ENCODE peak calls at places on chromosomes 3 and 15, in eight cellular contexts. M is dorsolateral prefrontal cortex, W is neural crest cell, I is type B pancreatic cell, S is thoracic aorta, P is HepG2, X is mucosa of descending colon, C is activated B cell treated with CpG ODN at 0.5 μM for 24 hours. K is an unnamed sample.

GRCh38 chr3:112297714-112298113 is 3.7 kb upstream of the SLC9C1 start:
- DNase-seq in C (no peak), X (no peak), M (no peak), I (no peak), W (no peak), S (no peak), P (no peak), K (no peak)

GRCh38 chr3:184556502-184557347 is 4.9 kb upstream of the EPHB3 start:
- DNase-seq in W (no peak), S (no peak), M (no peak), I (no peak), P (no peak), X (no peak), C (no peak), K (no peak)

GRCh38 chr15:69996842-69997478 is 100.8 kb downstream of the TLE3 start:
- DNase-seq in I (no peak), X (peak), W (no peak), M (no peak), C (no peak), P (no peak), S (no peak), K (no peak)

GRCh38 chr3:157837341-157837740 is 268.9 kb downstream of the SHOX2 start:
- DNase-seq in W (no peak), X (no peak), S (no peak), I (no peak), M (no peak), C (no peak), P (no peak), K (no peak)

GRCh38 chr15:57218826-57219576 is 157.3 kb upstream of the CGNL1 start:
- DNase-seq in S (no peak), X (no peak), W (peak), P (no peak), M (no peak), C (no peak), I (no peak), K (no peak)

GRCh38 chr3:116350119-116350733 is 95.1 kb downstream of the LSAMP start:
- DNase-seq in X (no peak), C (no peak), I (no peak), M (no peak), W (no peak), P (no peak), S (no peak), K (no peak)

GRCh38 chr3:169964176-169964575 is 2.4 kb upstream of the SEC62 start:
- DNase-seq in M (no peak), S (no peak), I (no peak), P (no peak), C (no peak), X (no peak), W (no peak), K (no peak)

GRCh38 chr3:169575381-169575780 is 88.1 kb downstream of the MECOM start:
- DNase-seq in W (no peak), S (no peak), C (no peak), I (no peak), X (no peak), M (no peak), P (no peak), K (no peak)

GRCh38 chr15:75928680-75929608 is 25.3 kb downstream of the FBXO22 start:
- DNase-seq in C (no peak), X (no peak), M (no peak), S (no peak), P (peak), I (no peak), W (peak), K (no peak)

GRCh38 chr3:15299036-15299435 is 33.4 kb downstream of the SH3BP5 start:
- DNase-seq in P (no peak), S (no peak), W (no peak), I (no peak), C (no peak), X (no peak), M (no peak), K (no peak)

GRCh38 chr3:150371741-150372254 is 36.3 kb upstream of the TSC22D2 start:
- DNase-seq in S (peak), I (no peak), W (no peak), C (no peak), X (no peak), P (peak), M (no peak), K (no peak)

GRCh38 chr3:41881233-41881821 is 80.6 kb downstream of the ULK4 start:
- DNase-seq in I (no peak), P (peak), C (no peak), M (no peak), W (no peak), X (no peak), S (no peak), K (no peak)

GRCh38 chr3:70312336-70312735 is at the start of gene MDFIC2:
- DNase-seq in P (no peak), W (no peak), X (no peak), I (no peak), C (no peak), S (no peak), M (no peak), K (no peak)

GRCh38 chr3:108472011-108472591 is 38.3 kb downstream of the MYH15 start:
- DNase-seq in I (no peak), P (no peak), M (no peak), W (no peak), S (no peak), C (no peak), X (no peak), K (no peak)

GRCh38 chr15:70505411-70505919 is 257.9 kb downstream of the UACA start:
- DNase-seq in C (no peak), I (no peak), S (no peak), W (no peak), X (no peak), P (peak), M (no peak), K (no peak)

GRCh38 chr3:196518999-196519737 is 4.0 kb upstream of the SMCO1 start:
- DNase-seq in X (peak), W (peak), I (no peak), S (no peak), M (no peak), P (peak), C (no peak), K (no peak)

GRCh38 chr15:75750261-75751050 is 37.8 kb upstream of the CSPG4 start:
- DNase-seq in I (no peak), X (no peak), C (no peak), W (no peak), P (no peak), S (no peak), M (no peak), K (no peak)

GRCh38 chr3:14890470-14890869 is 56.9 kb upstream of the NR2C2 start:
- DNase-seq in M (no peak), X (no peak), C (no peak), P (no peak), W (no peak), I (no peak), S (no peak), K (no peak)

GRCh38 chr15:49620174-49620573 is 444 bp downstream of the FAM227B start:
- DNase-seq in S (no peak), C (no peak), P (no peak), X (no peak), I (no peak), M (no peak), W (no peak), K (no peak)

GRCh38 chr3:53594276-53594675 is 99.9 kb downstream of the CACNA1D start:
- DNase-seq in I (no peak), X (no peak), W (no peak), P (no peak), S (no peak), C (no peak), M (no peak), K (no peak)

GRCh38 chr3:128555098-128555825 is 62.3 kb upstream of the GATA2 start:
- DNase-seq in C (no peak), P (no peak), W (no peak), M (no peak), S (no peak), X (no peak), I (no peak), K (no peak)

GRCh38 chr3:116877968-116878367 is 168.4 kb downstream of the TUSC7 start:
- DNase-seq in S (no peak), X (no peak), P (no peak), C (no peak), I (no peak), W (no peak), M (no peak), K (no peak)

GRCh38 chr15:94671845-94672524 is 440.6 kb downstream of the MCTP2 start:
- DNase-seq in I (no peak), C (no peak), W (peak), X (no peak), M (no peak), P (no peak), S (no peak), K (no peak)

GRCh38 chr3:53478921-53479664 is 15.3 kb upstream of the CACNA1D start:
- DNase-seq in S (no peak), W (no peak), M (no peak), I (no peak), C (no peak), X (peak), P (peak), K (no peak)

GRCh38 chr15:75669191-75669878 is 21.6 kb downstream of the SNX33 start:
- DNase-seq in S (no peak), X (no peak), M (no peak), I (no peak), W (no peak), P (no peak), C (no peak), K (no peak)

GRCh38 chr3:76570436-76571057 is 469.4 kb upstream of the ROBO2 start:
- DNase-seq in P (no peak), M (no peak), I (no peak), W (no peak), X (no peak), C (no peak), S (no peak), K (no peak)

GRCh38 chr15:93477188-93477587 is 388.2 kb upstream of the RGMA start:
- DNase-seq in W (no peak), C (no peak), P (no peak), X (no peak), I (no peak), M (no peak), S (no peak), K (no peak)

GRCh38 chr3:99895106-99895705 is 77.5 kb downstream of the CMSS1 start:
- DNase-seq in C (no peak), S (no peak), X (no peak), I (no peak), M (no peak), W (no peak), P (no peak), K (no peak)

GRCh38 chr3:193830791-193831191 is 237.8 kb downstream of the OPA1 start:
- DNase-seq in S (no peak), P (no peak), W (no peak), M (peak), X (no peak), C (no peak), I (no peak), K (no peak)

GRCh38 chr3:118817748-118818165 is 216.9 kb downstream of the IGSF11 start:
- DNase-seq in X (no peak), C (no peak), W (peak), M (no peak), P (peak), I (no peak), S (no peak), K (peak)

GRCh38 chr3:51471775-51472652 is 27.8 kb downstream of the DCAF1 start:
- DNase-seq in I (no peak), S (no peak), P (no peak), M (no peak), W (no peak), X (no peak), C (no peak), K (no peak)

GRCh38 chr15:44157679-44158078 is 37.4 kb downstream of the FRMD5 start:
- DNase-seq in S (no peak), W (no peak), P (peak), M (no peak), C (no peak), I (no peak), X (no peak), K (no peak)

GRCh38 chr15:78083687-78084358 is 6.3 kb upstream of the TBC1D2B start:
- DNase-seq in I (no peak), C (no peak), X (peak), M (no peak), W (no peak), P (no peak), S (no peak), K (no peak)

GRCh38 chr3:4980229-4981159 is 1.3 kb downstream of the BHLHE40 start:
- DNase-seq in I (peak), C (peak), W (peak), M (peak), S (peak), P (peak), X (peak), K (peak)

GRCh38 chr3:133896002-133896761 is 500 bp upstream of the RAB6B start:
- DNase-seq in S (no peak), I (no peak), X (no peak), P (no peak), C (no peak), W (no peak), M (no peak), K (no peak)

GRCh38 chr3:73036694-73037368 is 24.6 kb upstream of the EBLN2 start:
- DNase-seq in I (no peak), W (no peak), P (no peak), M (no peak), S (no peak), X (no peak), C (no peak), K (no peak)

GRCh38 chr3:20537234-20537633 is 351.2 kb upstream of the SGO1 start:
- DNase-seq in X (no peak), C (no peak), W (no peak), M (no peak), I (no peak), P (no peak), S (no peak), K (no peak)

GRCh38 chr15:89399070-89399389 is 64.4 kb upstream of the POLG start:
- DNase-seq in M (no peak), X (no peak), S (no peak), W (no peak), C (no peak), P (no peak), I (no peak), K (no peak)

GRCh38 chr3:183265713-183266417 is 12.8 kb downstream of the B3GNT5 start:
- DNase-seq in I (no peak), W (no peak), X (peak), S (no peak), P (peak), C (no peak), M (peak), K (no peak)

DNA sequence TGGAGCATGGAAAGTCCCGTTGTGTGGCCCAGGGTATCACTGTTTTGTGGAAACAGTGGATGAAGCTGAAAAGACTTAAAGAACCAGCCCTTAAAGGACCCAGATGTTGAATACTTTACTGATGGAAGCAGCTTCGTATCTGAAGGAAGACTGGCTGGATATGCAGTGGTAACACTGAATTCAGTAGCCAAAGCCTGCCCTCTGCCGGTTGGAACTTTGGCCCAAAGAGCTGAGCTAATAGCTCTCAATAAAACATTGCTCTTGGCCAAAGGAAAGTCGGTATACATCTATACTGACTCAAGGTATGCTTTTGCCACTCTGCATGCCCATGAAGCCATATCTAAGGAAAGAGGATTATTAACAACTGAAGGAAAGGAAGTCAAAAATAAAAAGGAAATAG is 885.4 kb downstream of the PDCD6IP start:
- DNase-seq in M (no peak), C (no peak), P (peak), S (no peak), I (no peak), X (peak), W (peak), K (peak)
- TF ChIP-seq CTCF in M (peak), C (no peak), P (peak), S (peak), I (peak), X (no peak), W (peak), K (peak)

DNA sequence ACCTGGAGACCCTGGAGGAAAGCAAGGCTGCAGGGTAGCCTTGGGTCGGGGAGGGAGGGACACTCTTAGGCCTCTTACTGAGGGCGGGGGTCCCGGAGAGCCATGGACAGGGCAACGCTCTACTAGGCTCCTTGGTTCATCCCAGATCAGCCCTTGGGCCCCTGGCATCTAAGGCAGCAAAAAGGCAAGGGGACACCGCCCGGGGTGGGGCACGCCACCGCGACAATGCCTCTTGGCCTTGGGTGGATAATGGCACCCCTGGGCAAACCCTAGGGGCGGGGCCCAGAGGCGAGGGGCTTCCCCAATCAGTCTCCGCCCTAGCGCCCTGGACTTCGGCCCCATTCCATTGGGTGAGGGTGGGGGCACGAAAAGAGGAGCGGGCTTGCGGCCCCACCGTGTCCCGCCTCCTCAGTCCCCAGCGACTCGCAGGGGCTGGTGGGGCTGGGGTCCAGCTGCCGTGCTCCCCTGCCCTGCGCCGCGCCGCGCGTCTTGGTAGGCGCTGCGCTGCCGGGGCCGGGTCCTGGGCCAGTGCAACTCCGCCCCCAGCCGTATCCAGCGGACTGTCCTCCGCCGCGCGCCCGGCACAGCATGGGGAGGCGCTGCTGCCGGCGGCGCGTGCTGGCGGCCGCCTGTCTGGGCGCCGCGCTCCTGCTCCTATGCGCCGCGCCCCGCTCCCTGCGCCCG is at the start of gene CHST13:
- DNase-seq in X (peak), I (no peak), P (peak), W (peak), S (no peak), C (no peak), M (peak), K (no peak)
- TF ChIP-seq CTCF in X (no peak), I (no peak), P (no peak), W (no peak), S (no peak), C (no peak), M (no peak), K (no peak)

GRCh38 chr3:120348981-120349818 is at the start of gene LRRC58:
- DNase-seq in P (peak), S (peak), X (peak), I (peak), M (peak), W (peak), C (peak), K (peak)
- TF ChIP-seq CTCF in P (peak), S (peak), X (no peak), I (peak), M (peak), W (peak), C (no peak), K (peak)

GRCh38 chr15:22811640-22812039 is 25.2 kb downstream of the NIPA1 start:
- DNase-seq in I (no peak), S (no peak), X (peak), P (peak), C (no peak), W (peak), M (peak), K (no peak)
- TF ChIP-seq CTCF in I (peak), S (no peak), X (no peak), P (peak), C (no peak), W (peak), M (peak), K (peak)

GRCh38 chr3:161413127-161413854 is 42.0 kb upstream of the SPTSSB start:
- DNase-seq in W (no peak), M (peak), I (no peak), P (no peak), S (peak), X (no peak), C (no peak), K (no peak)
- TF ChIP-seq CTCF in W (no peak), M (no peak), I (no peak), P (no peak), S (no peak), X (no peak), C (no peak), K (no peak)

GRCh38 chr15:99704444-99704838 is 28.8 kb downstream of the LYSMD4 start:
- DNase-seq in P (peak), C (no peak), W (peak), M (no peak), I (no peak), S (no peak), X (no peak), K (peak)
- TF ChIP-seq CTCF in P (peak), C (no peak), W (peak), M (peak), I (peak), S (peak), X (peak), K (peak)

GRCh38 chr3:187072102-187072501 is 67.2 kb downstream of the RPL39L start:
- DNase-seq in I (no peak), M (no peak), X (no peak), S (no peak), W (no peak), P (no peak), C (no peak), K (no peak)
- TF ChIP-seq CTCF in I (no peak), M (no peak), X (no peak), S (no peak), W (no peak), P (no peak), C (no peak), K (no peak)

DNA sequence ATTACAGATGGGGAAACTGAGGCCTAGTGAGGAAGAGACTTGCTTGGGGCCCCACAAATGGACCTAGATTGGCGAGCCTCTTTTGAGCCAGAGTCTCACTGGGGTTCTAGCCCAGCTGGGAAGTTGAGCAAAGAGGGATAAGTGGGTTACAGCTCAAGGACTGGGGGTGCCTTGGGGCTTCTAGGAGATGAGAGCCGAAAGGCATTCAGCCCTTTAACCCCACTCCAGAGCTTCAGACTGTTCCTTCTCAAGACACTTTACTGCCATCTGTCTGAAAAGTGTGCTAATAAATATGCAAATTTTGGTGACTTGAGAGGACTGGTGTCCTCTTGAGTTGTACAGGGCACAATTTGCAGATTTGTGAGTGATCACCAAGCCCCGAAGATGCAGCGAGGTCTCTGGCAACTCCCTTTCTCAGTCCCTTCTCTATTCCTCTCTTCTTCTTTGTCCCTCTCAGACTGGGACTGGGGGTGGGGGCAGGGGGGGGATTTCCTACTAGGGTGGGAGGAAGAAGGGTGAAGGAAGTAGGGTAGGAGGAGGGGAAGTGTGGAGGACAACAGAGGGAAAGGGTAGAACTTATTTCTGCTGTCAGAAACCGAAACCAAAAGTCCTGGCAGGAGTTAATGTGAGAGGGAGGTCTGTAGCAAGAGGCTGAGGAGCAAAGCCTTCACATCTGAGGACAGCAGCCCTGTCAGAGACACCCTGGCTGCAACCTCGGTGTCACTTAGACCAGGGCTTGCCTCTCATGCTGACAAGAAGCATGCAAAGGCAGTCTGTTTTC is 16.2 kb upstream of the ANKDD1A start:
- DNase-seq in X (no peak), W (no peak), M (no peak), P (no peak), I (no peak), S (no peak), C (peak), K (no peak)
- TF ChIP-seq CTCF in X (no peak), W (no peak), M (no peak), P (no peak), I (no peak), S (no peak), C (no peak), K (no peak)

K was measured in progenitor cell of endocrine pancreas.